ENCODE peak calls at places on chromosomes 2 and 18, in six cellular contexts. P, X, K, G, T and Y are unnamed samples. For H3K36me3, the result is how much of the 10 kb centered on the place peaks cover.

GRCh38 chr2:58460670-58461069 is 219.5 kb upstream of the FANCL start:
- DNase-seq in X (no peak), G (no peak), P (no peak), K (no peak), T (no peak), Y (no peak)

GRCh38 chr2:216211141-216211540 is 102.0 kb downstream of the XRCC5 start:
- DNase-seq in K (no peak), X (no peak), P (no peak), G (no peak), T (no peak), Y (no peak)

GRCh38 chr18:57581301-57581934 is 5.1 kb downstream of the FECH start:
- DNase-seq in T (no peak), X (no peak), G (peak), K (no peak), P (peak), Y (no peak)

GRCh38 chr2:3267549-3267867 is 110.1 kb downstream of the EIPR1 start:
- DNase-seq in P (no peak), G (no peak), X (peak), T (no peak), K (no peak), Y (no peak)

GRCh38 chr2:216023055-216023648 is 9.8 kb upstream of the MREG start:
- DNase-seq in T (peak), P (peak), X (no peak), G (no peak), K (no peak), Y (no peak)

GRCh38 chr2:178193823-178194599 is at the start of gene OSBPL6:
- DNase-seq in P (peak), X (peak), K (peak), T (peak), G (peak), Y (peak)

GRCh38 chr18:13477147-13477683 is 249.1 kb downstream of the FAM210A start:
- DNase-seq in X (no peak), P (no peak), T (no peak), G (no peak), K (no peak), Y (no peak)

GRCh38 chr18:79682896-79683625 is 3.5 kb downstream of the CTDP1 start:
- DNase-seq in T (no peak), G (no peak), P (no peak), X (no peak), K (no peak), Y (no peak)

GRCh38 chr2:129178356-129178755 is 801.1 kb upstream of the RAB6C start:
- DNase-seq in P (no peak), T (no peak), K (no peak), G (peak), X (no peak), Y (peak)

GRCh38 chr2:57210855-57211254 is 835.8 kb upstream of the VRK2 start:
- DNase-seq in K (no peak), P (no peak), G (no peak), T (no peak), X (no peak), Y (no peak)

GRCh38 chr2:184646177-184646576 is 47.8 kb downstream of the ZNF804A start:
- DNase-seq in X (no peak), T (peak), P (no peak), K (peak), G (no peak), Y (no peak)

GRCh38 chr2:23367760-23368159 is 17.2 kb upstream of the KLHL29 start:
- DNase-seq in K (no peak), G (no peak), T (no peak), P (no peak), X (no peak), Y (no peak)

GRCh38 chr2:168801456-168801855 is 981 bp upstream of the NOSTRIN start:
- DNase-seq in X (no peak), G (no peak), K (no peak), P (no peak), T (no peak), Y (no peak)

GRCh38 chr2:152415231-152415642 is 80.3 kb downstream of the FMNL2 start:
- DNase-seq in G (no peak), P (no peak), K (no peak), T (peak), X (no peak), Y (no peak)

GRCh38 chr2:138115664-138116063 is 151.4 kb downstream of the HNMT start:
- DNase-seq in G (no peak), T (no peak), P (no peak), X (no peak), K (no peak), Y (no peak)

GRCh38 chr18:60978338-60978737 is 354.9 kb upstream of the CDH20 start:
- DNase-seq in X (no peak), T (peak), G (no peak), K (peak), P (no peak), Y (no peak)

GRCh38 chr2:177551989-177552413 is 159.4 kb downstream of the AGPS start:
- DNase-seq in G (peak), P (no peak), K (no peak), X (no peak), T (peak), Y (no peak)

GRCh38 chr2:168699834-168700417 is 102.5 kb upstream of the NOSTRIN start:
- DNase-seq in P (peak), K (no peak), X (no peak), G (peak), T (peak), Y (peak)

GRCh38 chr2:231342111-231342711 is 53.3 kb upstream of the B3GNT7 start:
- DNase-seq in T (no peak), X (no peak), K (no peak), P (no peak), G (peak), Y (no peak)

GRCh38 chr2:70580352-70580751 is 26.7 kb upstream of the TGFA start:
- DNase-seq in X (no peak), T (no peak), K (no peak), G (no peak), P (no peak), Y (no peak)

GRCh38 chr2:198448803-198449202 is 644.4 kb downstream of the PLCL1 start:
- DNase-seq in K (no peak), P (no peak), T (no peak), X (no peak), G (no peak), Y (no peak)

GRCh38 chr18:63443820-63444219 is 21.5 kb upstream of the VPS4B start:
- DNase-seq in T (no peak), G (no peak), X (no peak), K (no peak), P (no peak), Y (no peak)

GRCh38 chr18:78768655-78769501 is 210.7 kb upstream of the SALL3 start:
- DNase-seq in K (no peak), P (no peak), X (no peak), T (no peak), G (no peak), Y (peak)

GRCh38 chr2:20684581-20685063 is 17.7 kb downstream of the GDF7 start:
- DNase-seq in K (no peak), T (no peak), P (no peak), G (no peak), X (no peak), Y (no peak)
- H3K36me3 ChIP-seq in K (under half), T (under half), P (under half), G (under half), X (under half), Y (under half)

GRCh38 chr2:112121682-112122254 is 16.4 kb upstream of the FBLN7 start:
- DNase-seq in T (peak), G (no peak), X (no peak), K (no peak), P (no peak), Y (no peak)

DNA sequence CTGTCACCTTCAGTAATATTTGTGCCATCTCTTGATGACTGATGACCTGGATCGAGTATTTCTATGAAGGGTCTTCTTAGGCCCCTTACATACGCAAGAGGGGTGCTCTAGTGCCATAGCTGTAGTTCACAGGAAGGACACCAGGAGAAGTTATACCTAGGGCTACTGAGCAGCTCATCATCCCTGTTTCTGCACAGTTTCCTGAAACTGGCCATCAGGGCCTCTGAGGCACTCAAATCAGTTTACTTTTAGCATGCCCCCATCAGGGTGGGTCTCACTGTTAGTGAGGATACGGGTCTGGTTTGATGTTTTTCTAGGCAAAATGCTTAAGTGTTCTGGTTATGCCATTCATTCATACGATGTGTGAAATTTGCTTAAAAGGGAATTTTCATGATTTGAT is 20.0 kb upstream of the FBLN7 start:
- DNase-seq in P (no peak), X (no peak), K (no peak), T (no peak), G (no peak), Y (no peak)
- TF ChIP-seq CTCF in P (no peak), X (no peak), K (peak), T (no peak), G (no peak), Y (no peak)

DNA sequence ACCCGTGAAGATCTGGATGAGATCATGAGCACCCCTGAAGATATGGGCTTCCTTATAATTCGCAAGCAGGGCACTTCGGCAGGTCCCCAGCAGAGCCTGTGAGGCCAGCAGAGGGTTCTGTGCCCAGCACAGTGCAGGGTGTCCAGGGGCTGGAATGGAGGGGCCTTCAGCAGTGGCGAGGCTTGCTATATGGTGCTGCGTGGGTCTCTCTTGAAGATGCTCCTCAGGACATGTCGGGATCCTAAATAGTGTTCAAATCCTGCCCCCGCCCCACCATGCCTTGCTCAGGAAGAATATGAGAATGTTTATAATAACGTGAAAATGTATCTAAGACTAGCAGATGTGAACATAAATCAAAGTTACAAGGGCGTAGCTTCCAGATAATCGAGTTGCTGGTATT is 60.3 kb upstream of the RBM44 start:
- DNase-seq in P (no peak), X (no peak), K (no peak), G (no peak), T (no peak), Y (no peak)
- H3K36me3 ChIP-seq in P (under half), X (under half), K (under half), G (under half), T (under half), Y (under half)

GRCh38 chr2:110829413-110830146 is 97.2 kb downstream of the ACOXL start:
- DNase-seq in K (no peak), T (no peak), P (no peak), X (no peak), G (no peak), Y (no peak)
- TF ChIP-seq CTCF in K (no peak), T (no peak), P (no peak), X (no peak), G (no peak), Y (no peak)

GRCh38 chr2:135909976-135910375 is 33.7 kb upstream of the MCM6 start:
- DNase-seq in G (no peak), K (no peak), P (no peak), T (no peak), X (no peak), Y (no peak)
- H3K36me3 ChIP-seq in G (under half), K (under half), P (under half), T (under half), X (under half), Y (under half)

GRCh38 chr18:35511833-35512232 is 14.1 kb upstream of the INO80C start:
- DNase-seq in T (no peak), X (no peak), P (no peak), G (no peak), K (no peak), Y (no peak)
- TF ChIP-seq CTCF in T (peak), X (no peak), P (no peak), G (peak), K (peak), Y (no peak)

GRCh38 chr2:165920748-165921147 is 32.8 kb downstream of the TTC21B start:
- DNase-seq in K (no peak), P (no peak), G (no peak), T (no peak), X (no peak), Y (no peak)
- H3K36me3 ChIP-seq in K (under half), P (under half), G (under half), T (under half), X (under half), Y (under half)

DNA sequence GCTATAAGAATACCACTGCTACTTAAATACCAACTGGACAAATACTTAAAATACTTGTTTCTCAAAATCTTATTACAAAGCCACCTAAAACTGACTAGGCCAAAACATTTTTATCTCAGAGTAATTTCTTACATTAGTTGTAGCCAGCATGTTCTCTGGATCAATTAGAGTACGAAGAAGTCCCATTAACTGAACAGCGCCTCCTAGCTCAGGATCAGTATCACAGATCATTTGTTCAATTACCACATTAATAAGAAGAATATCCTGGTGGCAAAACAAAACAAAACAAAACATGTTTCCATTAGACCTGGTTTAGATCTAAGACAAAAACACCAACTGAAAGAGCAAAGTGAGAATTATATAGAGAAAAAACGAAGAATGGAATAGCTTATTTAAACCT is 36.0 kb downstream of the PPP4R3B start:
- DNase-seq in K (no peak), P (no peak), G (no peak), T (no peak), X (no peak), Y (no peak)
- TF ChIP-seq CTCF in K (peak), P (peak), G (no peak), T (peak), X (no peak), Y (no peak)